ENCODE peak calls at places on chromosome 21, in seven cellular contexts. H is mucosa of gallbladder; J is AG09309; N is CD4-positive, alpha-beta T cell; U is ELF-1; D is occipital lobe; I is NAMALWA. E is an unnamed sample.

GRCh38 chr21:41318218-41318617 is 1.6 kb downstream of the FAM3B start:
- DNase-seq in I (no peak), U (no peak), J (no peak), N (no peak), H (no peak), D (no peak), E (no peak)

GRCh38 chr21:16708431-16708830 is 804.4 kb upstream of the CXADR start:
- DNase-seq in U (no peak), N (no peak), J (peak; percentile 3), I (no peak), H (no peak), D (no peak), E (no peak)

GRCh38 chr21:43034098-43034497 is 41.5 kb downstream of the CBS start:
- DNase-seq in I (no peak), J (no peak), D (no peak), N (no peak), H (no peak), U (no peak), E (no peak)

GRCh38 chr21:33403128-33403785 is at the start of gene IFNGR2:
- DNase-seq in H (no peak), U (no peak), D (no peak), N (no peak), J (no peak), I (peak; percentile 53), E (no peak)

GRCh38 chr21:31088196-31088751 is 50.0 kb upstream of the KRTAP19-8 start:
- DNase-seq in U (peak; percentile 85), J (no peak), I (no peak), N (no peak), H (no peak), D (no peak), E (no peak)

GRCh38 chr21:42579456-42580075 is 65.9 kb downstream of the SLC37A1 start:
- DNase-seq in D (no peak), N (no peak), U (no peak), H (no peak), I (no peak), J (no peak), E (peak; percentile 72)

GRCh38 chr21:33939224-33939623 is 23.6 kb upstream of the ATP5PO start:
- DNase-seq in N (no peak), D (no peak), I (no peak), U (no peak), H (no peak), J (no peak), E (no peak)

GRCh38 chr21:38965241-38965640 is 159.5 kb downstream of the ETS2 start:
- DNase-seq in I (no peak), U (no peak), N (no peak), D (no peak), H (no peak), J (no peak), E (no peak)

GRCh38 chr21:46385846-46386725 is 62.1 kb downstream of the PCNT start:
- DNase-seq in J (no peak), I (no peak), U (no peak), N (no peak), D (no peak), H (no peak), E (no peak)

GRCh38 chr21:45286671-45287437 is 841 bp downstream of the POFUT2 start:
- DNase-seq in J (no peak), H (no peak), D (no peak), U (peak; percentile 81), I (no peak), N (no peak), E (peak; percentile 64)

GRCh38 chr21:42465008-42465878 is 30.8 kb downstream of the RSPH1 start:
- DNase-seq in U (no peak), N (no peak), I (peak; percentile 45), H (peak; percentile 46), D (no peak), J (no peak), E (peak; percentile 16)

GRCh38 chr21:45886610-45887026 is 95.0 kb upstream of the COL6A1 start:
- DNase-seq in J (no peak), N (no peak), U (no peak), I (no peak), D (no peak), H (no peak), E (no peak)

E was measured in suprapubic skin.